ENCODE peak calls at places on chromosomes 4 and X, in six cellular contexts. X, G, P, M, L and I are unnamed samples.

GRCh38 chr4:152729466-152729865 is 49.7 kb upstream of the TMEM154 start:
- DNase-seq in X (no peak), G (no peak), P (no peak), M (peak; percentile 11), L (no peak), I (no peak)

GRCh38 chr4:119736559-119736958 is 108.0 kb upstream of the PDE5A start:
- DNase-seq in X (no peak), G (no peak), P (no peak), M (peak; percentile 50), L (no peak), I (no peak)

GRCh38 chr4:526971-527460 is 28.0 kb downstream of the PIGG start:
- DNase-seq in X (no peak), G (no peak), P (no peak), M (no peak), L (no peak), I (no peak)

GRCh38 chr4:153564630-153565525 is 98.7 kb downstream of the TMEM131L start:
- DNase-seq in X (no peak), G (peak; percentile 58), P (no peak), M (peak; percentile 60), L (peak; percentile 65), I (peak; percentile 28)

GRCh38 chr4:150140774-150141400 is 62.6 kb downstream of the DCLK2 start:
- DNase-seq in X (no peak), G (peak; percentile 61), P (no peak), M (peak; percentile 77), L (no peak), I (no peak)

GRCh38 chrX:18457000-18457399 is 31.6 kb downstream of the CDKL5 start:
- DNase-seq in X (no peak), G (no peak), P (no peak), M (no peak), L (no peak), I (no peak)

GRCh38 chrX:72054776-72055495 is 76.8 kb downstream of the RTL5 start:
- DNase-seq in X (no peak), G (no peak), P (peak; percentile 50), M (no peak), L (no peak), I (peak; percentile 45)

GRCh38 chr4:39455486-39455885 is 3.2 kb downstream of the RPL9 start:
- DNase-seq in X (no peak), G (no peak), P (no peak), M (no peak), L (no peak), I (no peak)

GRCh38 chr4:1216869-1217294 is 32.0 kb downstream of the CTBP1 start:
- DNase-seq in X (no peak), G (no peak), P (no peak), M (no peak), L (no peak), I (no peak)

GRCh38 chr4:73964862-73965611 is 16.8 kb downstream of the PF4 start:
- DNase-seq in X (no peak), G (peak; percentile 22), P (peak; percentile 88), M (no peak), L (peak; percentile 36), I (peak; percentile 91)

GRCh38 chr4:76499461-76499860 is 64.4 kb downstream of the SHROOM3 start:
- DNase-seq in X (no peak), G (no peak), P (no peak), M (no peak), L (no peak), I (no peak)

GRCh38 chr4:7335363-7336066 is 99.2 kb downstream of the PSAPL1 start:
- DNase-seq in X (peak; percentile 53), G (peak; percentile 13), P (peak; percentile 89), M (peak; percentile 4), L (peak; percentile 56), I (peak; percentile 85)

GRCh38 chr4:48439988-48440387 is 43.2 kb upstream of the SLC10A4 start:
- DNase-seq in X (no peak), G (no peak), P (no peak), M (no peak), L (no peak), I (peak; percentile 17)

GRCh38 chrX:22392176-22392814 is 119.6 kb downstream of the CBLL2 start:
- DNase-seq in X (no peak), G (peak; percentile 27), P (no peak), M (no peak), L (no peak), I (no peak)

GRCh38 chrX:140034916-140035315 is 69.6 kb upstream of the CXorf66 start:
- DNase-seq in X (no peak), G (no peak), P (no peak), M (no peak), L (no peak), I (peak; percentile 8)

GRCh38 chr4:82429728-82430192 is 502 bp downstream of the HNRNPDL start:
- DNase-seq in X (no peak), G (no peak), P (no peak), M (no peak), L (no peak), I (peak; percentile 71)

GRCh38 chrX:15465347-15465746 is 27.8 kb downstream of the PIR start:
- DNase-seq in X (no peak), G (no peak), P (no peak), M (peak; percentile 39), L (no peak), I (no peak)
- H2BK15ac ChIP-seq in X (no peak overlapping the region), G (no peak overlapping the region), P (no peak overlapping the region), M (no peak overlapping the region), L (no peak overlapping the region), I (no peak overlapping the region)

GRCh38 chrX:134460861-134461218 is 875 bp downstream of the HPRT1 start:
- DNase-seq in X (no peak), G (peak; percentile 12), P (no peak), M (peak; percentile 1), L (no peak), I (peak; percentile 45)

GRCh38 chrX:134457708-134458107 is 2.3 kb upstream of the HPRT1 start:
- DNase-seq in X (no peak), G (no peak), P (no peak), M (no peak), L (no peak), I (no peak)

GRCh38 chrX:134459683-134460004 is 321 bp upstream of the HPRT1 start:
- DNase-seq in X (no peak), G (no peak), P (no peak), M (no peak), L (no peak), I (no peak)

GRCh38 chrX:134462927-134463326 is 3.0 kb downstream of the HPRT1 start:
- DNase-seq in X (no peak), G (no peak), P (no peak), M (no peak), L (no peak), I (no peak)

GRCh38 chrX:134460005-134460860 is at the start of gene HPRT1:
- DNase-seq in X (peak; percentile 34), G (peak; percentile 77), P (peak; percentile 85), M (peak; percentile 66), L (peak; percentile 60), I (peak; percentile 77)
- H2BK15ac ChIP-seq in X (no peak within 1 kb of the TSS), G (no peak within 1 kb of the TSS), P (peak within 1 kb of the TSS; percentile 69), M (no peak within 1 kb of the TSS), L (no peak within 1 kb of the TSS), I (no peak within 1 kb of the TSS)

GRCh38 chr4:170599894-170600293 is 510.1 kb upstream of the AADAT start:
- DNase-seq in X (no peak), G (no peak), P (no peak), M (no peak), L (no peak), I (no peak)
- H2BK15ac ChIP-seq in X (no peak overlapping the region), G (no peak overlapping the region), P (no peak overlapping the region), M (no peak overlapping the region), L (no peak overlapping the region), I (no peak overlapping the region)

GRCh38 chr4:33226783-33227182 is 2506.6 kb downstream of the PCDH7 start:
- DNase-seq in X (no peak), G (no peak), P (no peak), M (no peak), L (no peak), I (no peak)
- H2BK15ac ChIP-seq in X (no peak overlapping the region), G (no peak overlapping the region), P (no peak overlapping the region), M (no peak overlapping the region), L (no peak overlapping the region), I (no peak overlapping the region)

DNA sequence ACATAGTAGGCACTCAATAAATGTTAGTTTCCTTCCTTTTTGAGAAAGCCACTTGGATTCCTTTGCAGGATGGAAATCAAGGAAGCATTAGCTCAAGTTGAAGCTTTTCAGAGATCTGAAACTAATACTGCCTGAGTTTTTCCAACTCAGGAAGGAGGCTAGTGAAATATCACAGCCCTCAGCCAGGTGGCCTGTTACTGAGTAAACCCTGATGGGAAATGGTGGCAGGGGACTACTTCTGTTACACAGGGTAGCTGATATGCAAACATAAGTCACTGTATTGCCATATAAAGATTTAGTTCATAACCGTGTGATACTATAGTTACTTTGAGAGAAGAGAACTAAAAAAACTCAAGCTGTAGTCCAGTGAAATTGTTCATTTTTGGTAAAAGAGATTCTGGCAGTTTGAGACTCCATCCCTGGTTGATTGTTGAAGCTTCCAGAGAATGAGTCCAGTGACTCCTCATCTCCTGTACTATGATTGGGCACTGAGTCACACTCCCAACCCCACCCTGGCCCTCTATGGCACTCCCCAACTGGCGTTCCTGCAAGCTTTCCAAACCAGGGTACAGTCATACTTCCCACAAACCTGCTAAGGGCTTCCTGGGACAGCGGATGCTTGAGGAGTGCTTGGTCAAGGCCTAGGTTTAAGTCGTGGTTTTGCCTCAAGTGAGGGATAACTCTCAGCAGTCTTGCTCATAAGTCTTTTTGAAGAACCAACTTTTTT is 81.8 kb downstream of the MID1IP1 start:
- DNase-seq in X (no peak), G (peak; percentile 63), P (no peak), M (peak; percentile 90), L (no peak), I (no peak)
- H2BK15ac ChIP-seq in X (no peak overlapping the region), G (peak overlapping the region; percentile 48), P (no peak overlapping the region), M (peak overlapping the region; percentile 89), L (no peak overlapping the region), I (no peak overlapping the region)